ENCODE peak calls at places on chromosomes 12 and 14, in seven cellular contexts. C, A, I, E, V, W and K are unnamed samples.

GRCh38 chr14:71733210-71733883 is 198.9 kb upstream of the RGS6 start:
- DNase-seq in C (no peak), A (no peak), I (no peak), E (no peak), V (no peak), W (no peak), K (no peak)

GRCh38 chr12:1131811-1132224 is 140.8 kb downstream of the ERC1 start:
- DNase-seq in C (no peak), A (no peak), I (no peak), E (no peak), V (no peak), W (peak; percentile 40), K (peak; percentile 81)

GRCh38 chr12:106296179-106296877 is 6.2 kb upstream of the TCP11L2 start:
- DNase-seq in C (no peak), A (no peak), I (no peak), E (no peak), V (no peak), W (no peak), K (no peak)

GRCh38 chr12:77834618-77835017 is 3.9 kb downstream of the NAV3 start:
- DNase-seq in C (no peak), A (no peak), I (no peak), E (no peak), V (no peak), W (no peak), K (no peak)

GRCh38 chr12:106130474-106131113 is 8.2 kb downstream of the NUAK1 start:
- DNase-seq in C (no peak), A (no peak), I (no peak), E (no peak), V (no peak), W (no peak), K (no peak)

GRCh38 chr12:12278899-12279298 is 12.1 kb upstream of the LRP6 start:
- DNase-seq in C (no peak), A (no peak), I (no peak), E (no peak), V (no peak), W (no peak), K (no peak)

GRCh38 chr12:15562263-15562662 is 226.9 kb downstream of the EPS8 start:
- DNase-seq in C (no peak), A (no peak), I (no peak), E (no peak), V (no peak), W (no peak), K (no peak)

GRCh38 chr12:1919763-1920162 is 1.3 kb upstream of the CACNA2D4 start:
- DNase-seq in C (no peak), A (no peak), I (no peak), E (no peak), V (no peak), W (no peak), K (no peak)

GRCh38 chr14:31787377-31787776 is 226.2 kb downstream of the NUBPL start:
- DNase-seq in C (no peak), A (peak; percentile 21), I (no peak), E (no peak), V (no peak), W (no peak), K (no peak)

GRCh38 chr14:53356361-53357150 is 203.4 kb upstream of the DDHD1 start:
- DNase-seq in C (no peak), A (no peak), I (no peak), E (no peak), V (no peak), W (no peak), K (no peak)

GRCh38 chr14:75452900-75453816 is 25.3 kb downstream of the JDP2 start:
- DNase-seq in C (peak; percentile 50), A (no peak), I (peak; percentile 92), E (peak; percentile 89), V (peak; percentile 95), W (no peak), K (peak; percentile 64)

GRCh38 chr12:74334770-74335169 is 202.9 kb upstream of the ATXN7L3B start:
- DNase-seq in C (no peak), A (no peak), I (no peak), E (no peak), V (no peak), W (no peak), K (no peak)

GRCh38 chr12:98402081-98402480 is 113.3 kb upstream of the TMPO start:
- DNase-seq in C (no peak), A (no peak), I (no peak), E (no peak), V (no peak), W (no peak), K (no peak)

GRCh38 chr14:81286574-81287370 is 66.0 kb upstream of the GTF2A1 start:
- DNase-seq in C (no peak), A (no peak), I (no peak), E (no peak), V (no peak), W (no peak), K (no peak)

GRCh38 chr12:19196959-19197630 is 67.6 kb downstream of the PLEKHA5 start:
- DNase-seq in C (no peak), A (no peak), I (no peak), E (no peak), V (no peak), W (no peak), K (no peak)

DNA sequence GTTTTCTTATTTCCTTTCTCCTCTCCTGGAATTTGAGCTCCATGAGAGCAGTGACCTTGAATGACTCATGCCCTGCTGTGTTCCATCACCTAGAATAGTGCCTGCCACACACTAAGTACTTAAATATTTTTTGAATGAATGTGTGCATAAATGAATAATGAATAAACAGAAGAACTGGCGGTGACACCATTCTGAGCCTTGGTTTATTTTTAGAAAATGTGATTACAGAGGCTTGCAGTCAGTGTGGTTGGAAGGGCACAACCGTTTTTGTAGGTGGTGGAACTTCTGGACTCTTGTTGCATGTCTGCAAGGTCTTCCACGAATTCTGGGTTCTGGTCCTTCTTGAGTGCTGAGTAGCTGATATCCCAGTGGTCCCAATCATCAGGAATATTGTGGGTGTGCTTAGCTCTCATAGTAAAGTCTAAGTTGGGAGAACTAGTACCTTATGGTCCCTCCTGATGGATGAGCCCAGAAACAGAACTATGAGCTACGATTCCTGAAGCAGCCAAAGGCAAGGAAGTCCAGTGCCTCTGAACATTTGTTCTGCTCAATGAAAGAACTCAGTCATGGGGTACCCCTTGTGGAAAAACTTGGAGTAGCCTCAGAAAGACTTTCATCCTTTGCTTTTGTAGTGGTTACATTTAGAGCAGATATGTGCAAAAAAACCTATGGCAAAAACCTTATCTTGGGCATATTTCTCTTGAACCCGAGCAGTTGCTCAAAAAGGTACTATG is 28.8 kb upstream of the BHLHE41 start:
- DNase-seq in C (no peak), A (no peak), I (no peak), E (no peak), V (no peak), W (no peak), K (no peak)
- TF ChIP-seq CTCF in C (no peak), A (no peak), I (no peak), E (no peak), V (no peak), W (no peak), K (no peak)

GRCh38 chr14:35384386-35385041 is 20.0 kb downstream of the NFKBIA start:
- DNase-seq in C (peak; percentile 65), A (peak; percentile 56), I (peak; percentile 96), E (no peak), V (peak; percentile 97), W (no peak), K (no peak)
- TF ChIP-seq POLR2AphosphoS5 in C (peak; percentile 72), A (no peak), I (peak; percentile 92), E (no peak), V (peak; percentile 60), W (peak; percentile 29), K (no peak)

GRCh38 chr12:113934946-113935345 is 31.2 kb downstream of the RBM19 start:
- DNase-seq in C (no peak), A (no peak), I (no peak), E (no peak), V (no peak), W (no peak), K (no peak)

GRCh38 chr12:113934060-113934829 is 31.9 kb downstream of the RBM19 start:
- DNase-seq in C (no peak), A (peak; percentile 18), I (no peak), E (no peak), V (no peak), W (no peak), K (no peak)

GRCh38 chr12:113931517-113931916 is 34.6 kb downstream of the RBM19 start:
- DNase-seq in C (no peak), A (no peak), I (no peak), E (no peak), V (no peak), W (no peak), K (no peak)

GRCh38 chr12:113932411-113933196 is 33.5 kb downstream of the RBM19 start:
- DNase-seq in C (no peak), A (peak; percentile 96), I (no peak), E (no peak), V (no peak), W (no peak), K (no peak)

DNA sequence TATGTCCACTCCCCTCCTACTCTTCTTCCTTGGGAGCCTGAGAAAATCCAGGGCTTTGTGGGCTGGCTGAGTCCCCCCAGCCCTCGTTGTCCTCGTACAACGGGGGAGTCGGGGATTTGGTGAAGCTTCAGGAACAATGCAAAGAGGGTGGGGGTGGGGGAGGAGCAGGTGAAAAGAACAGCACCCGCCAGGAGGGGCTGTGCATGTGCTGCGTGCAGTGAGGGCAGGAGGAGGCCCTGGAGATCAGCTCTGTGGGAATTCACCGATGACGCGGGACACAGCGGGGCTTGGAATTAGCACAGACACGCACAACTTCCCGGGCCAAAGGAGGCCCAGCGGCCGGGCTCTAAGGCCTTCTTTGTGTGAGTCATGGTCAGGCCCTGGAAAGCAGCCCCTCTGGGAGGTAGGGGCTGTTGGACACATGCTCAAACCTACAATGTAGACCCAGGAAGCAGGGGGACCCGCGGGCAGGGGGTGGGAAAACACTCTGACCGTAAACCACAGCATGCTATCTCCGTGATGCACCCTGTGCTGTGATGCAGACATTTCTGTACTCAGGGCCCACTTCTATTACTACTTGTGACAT is 32.8 kb downstream of the RBM19 start:
- DNase-seq in C (no peak), A (peak; percentile 85), I (no peak), E (no peak), V (no peak), W (no peak), K (no peak)
- TF ChIP-seq CTCF in C (no peak), A (peak; percentile 29), I (no peak), E (no peak), V (no peak), W (no peak), K (no peak)

GRCh38 chr12:116365114-116365513 is 87.6 kb upstream of the MED13L start:
- DNase-seq in C (no peak), A (no peak), I (no peak), E (no peak), V (no peak), W (no peak), K (no peak)

GRCh38 chr12:116366824-116367223 is 89.3 kb upstream of the MED13L start:
- DNase-seq in C (no peak), A (no peak), I (no peak), E (no peak), V (no peak), W (no peak), K (no peak)

GRCh38 chr12:116368196-116369194 is 91.0 kb upstream of the MED13L start:
- DNase-seq in C (peak; percentile 54), A (no peak), I (no peak), E (no peak), V (no peak), W (peak; percentile 89), K (no peak)

GRCh38 chr12:116365606-116366455 is 88.3 kb upstream of the MED13L start:
- DNase-seq in C (no peak), A (no peak), I (no peak), E (no peak), V (no peak), W (no peak), K (no peak)

DNA sequence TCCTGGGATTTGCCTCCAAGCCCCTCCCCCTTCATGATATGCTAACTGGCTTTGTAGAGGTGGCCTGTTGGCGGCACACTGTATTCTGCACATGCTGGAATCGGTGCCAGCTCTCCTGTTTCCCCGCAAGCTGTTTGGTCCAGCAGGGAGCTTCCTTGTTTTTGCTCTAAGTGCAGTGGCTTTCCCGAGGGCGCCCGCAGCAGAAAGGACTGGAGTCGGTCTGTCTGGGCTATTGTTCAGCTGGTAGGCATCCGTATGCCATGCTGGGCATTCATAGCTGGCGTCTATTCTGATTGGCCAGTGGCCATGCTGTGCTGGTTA is 88.9 kb upstream of the MED13L start:
- DNase-seq in C (no peak), A (no peak), I (peak; percentile 71), E (no peak), V (no peak), W (peak; percentile 88), K (peak; percentile 62)
- TF ChIP-seq POLR2AphosphoS5 in C (no peak), A (no peak), I (no peak), E (no peak), V (no peak), W (peak; percentile 6), K (peak; percentile 58)